ENCODE peak calls at places on chromosomes 13 and 19, in eight cellular contexts. R, I, Y, S, A, V, B and M are unnamed samples.

GRCh38 chr19:2503521-2504109 is 27.7 kb downstream of the GADD45B start:
- DNase-seq in R (peak), I (no peak), Y (no peak), S (peak), A (no peak), V (no peak), B (no peak), M (peak)

GRCh38 chr13:111398715-111399299 is 78.4 kb downstream of the TEX29 start:
- DNase-seq in R (no peak), I (no peak), Y (no peak), S (no peak), A (no peak), V (no peak), B (no peak), M (no peak)

GRCh38 chr13:112249644-112250610 is 126.2 kb upstream of the SPACA7 start:
- DNase-seq in R (no peak), I (no peak), Y (no peak), S (no peak), A (no peak), V (no peak), B (no peak), M (no peak)

GRCh38 chr13:46012404-46012803 is 40.1 kb downstream of the ZC3H13 start:
- DNase-seq in R (no peak), I (no peak), Y (no peak), S (peak), A (no peak), V (no peak), B (no peak), M (no peak)

GRCh38 chr19:31303262-31303815 is 45.9 kb downstream of the TSHZ3 start:
- DNase-seq in R (no peak), I (no peak), Y (no peak), S (no peak), A (no peak), V (no peak), B (no peak), M (no peak)

GRCh38 chr19:18832331-18833140 is 777 bp downstream of the UPF1 start:
- DNase-seq in R (peak), I (no peak), Y (no peak), S (peak), A (no peak), V (peak), B (peak), M (peak)

GRCh38 chr13:49836516-49836915 is 44.0 kb upstream of the KPNA3 start:
- DNase-seq in R (no peak), I (no peak), Y (no peak), S (no peak), A (no peak), V (peak), B (no peak), M (no peak)

GRCh38 chr13:94033098-94033497 is 446.4 kb downstream of the DCT start:
- DNase-seq in R (no peak), I (no peak), Y (no peak), S (no peak), A (no peak), V (no peak), B (no peak), M (no peak)

GRCh38 chr13:97432232-97432916 is 1.6 kb upstream of the RAP2A start:
- DNase-seq in R (no peak), I (no peak), Y (no peak), S (no peak), A (no peak), V (no peak), B (no peak), M (peak)

GRCh38 chr19:6509118-6509971 is 7.2 kb upstream of the TUBB4A start:
- DNase-seq in R (no peak), I (no peak), Y (no peak), S (no peak), A (no peak), V (no peak), B (no peak), M (no peak)

GRCh38 chr13:113425931-113426590 is 27.2 kb downstream of the ADPRHL1 start:
- DNase-seq in R (no peak), I (no peak), Y (no peak), S (peak), A (no peak), V (no peak), B (no peak), M (peak)

GRCh38 chr19:46784262-46785053 is 3.9 kb downstream of the SLC1A5 start:
- DNase-seq in R (peak), I (peak), Y (peak), S (peak), A (peak), V (peak), B (peak), M (peak)

GRCh38 chr19:13347351-13347750 is 158.9 kb downstream of the CACNA1A start:
- DNase-seq in R (no peak), I (no peak), Y (no peak), S (no peak), A (no peak), V (no peak), B (no peak), M (no peak)

GRCh38 chr13:28805193-28805819 is 14.8 kb upstream of the MTUS2 start:
- DNase-seq in R (peak), I (no peak), Y (no peak), S (peak), A (no peak), V (peak), B (peak), M (no peak)

GRCh38 chr19:32219392-32219791 is 126.0 kb upstream of the ZNF507 start:
- DNase-seq in R (no peak), I (no peak), Y (no peak), S (no peak), A (no peak), V (no peak), B (no peak), M (no peak)